ENCODE peak calls at places on chromosomes 4 and X, in six cellular contexts. A, L, R, P, Y and E are unnamed samples.

GRCh38 chr4:70722199-70722791 is 531 bp downstream of the RUFY3 start:
- DNase-seq in A (no peak), L (peak), R (peak), P (no peak), Y (no peak), E (no peak)

GRCh38 chr4:169268951-169269781 is 1.6 kb downstream of the SH3RF1 start:
- DNase-seq in A (no peak), L (no peak), R (no peak), P (no peak), Y (peak), E (peak)

GRCh38 chr4:88320780-88321373 is 36.5 kb upstream of the PPM1K start:
- DNase-seq in A (no peak), L (no peak), R (no peak), P (peak), Y (no peak), E (peak)

GRCh38 chrX:14496674-14497073 is 32.7 kb upstream of the GLRA2 start:
- DNase-seq in A (no peak), L (no peak), R (no peak), P (no peak), Y (no peak), E (no peak)

GRCh38 chr4:129929052-129929451 is 833.1 kb downstream of the C4orf33 start:
- DNase-seq in A (no peak), L (peak), R (no peak), P (no peak), Y (no peak), E (no peak)

GRCh38 chr4:56330691-56331090 is 56.6 kb downstream of the AASDH start:
- DNase-seq in A (no peak), L (no peak), R (no peak), P (no peak), Y (no peak), E (no peak)

GRCh38 chrX:120120223-120120622 is 4.5 kb upstream of the RHOXF1 start:
- DNase-seq in A (no peak), L (no peak), R (no peak), P (no peak), Y (no peak), E (no peak)

GRCh38 chr4:163263601-163264000 is 68.8 kb downstream of the NPY1R start:
- DNase-seq in A (no peak), L (no peak), R (no peak), P (no peak), Y (no peak), E (no peak)

DNA sequence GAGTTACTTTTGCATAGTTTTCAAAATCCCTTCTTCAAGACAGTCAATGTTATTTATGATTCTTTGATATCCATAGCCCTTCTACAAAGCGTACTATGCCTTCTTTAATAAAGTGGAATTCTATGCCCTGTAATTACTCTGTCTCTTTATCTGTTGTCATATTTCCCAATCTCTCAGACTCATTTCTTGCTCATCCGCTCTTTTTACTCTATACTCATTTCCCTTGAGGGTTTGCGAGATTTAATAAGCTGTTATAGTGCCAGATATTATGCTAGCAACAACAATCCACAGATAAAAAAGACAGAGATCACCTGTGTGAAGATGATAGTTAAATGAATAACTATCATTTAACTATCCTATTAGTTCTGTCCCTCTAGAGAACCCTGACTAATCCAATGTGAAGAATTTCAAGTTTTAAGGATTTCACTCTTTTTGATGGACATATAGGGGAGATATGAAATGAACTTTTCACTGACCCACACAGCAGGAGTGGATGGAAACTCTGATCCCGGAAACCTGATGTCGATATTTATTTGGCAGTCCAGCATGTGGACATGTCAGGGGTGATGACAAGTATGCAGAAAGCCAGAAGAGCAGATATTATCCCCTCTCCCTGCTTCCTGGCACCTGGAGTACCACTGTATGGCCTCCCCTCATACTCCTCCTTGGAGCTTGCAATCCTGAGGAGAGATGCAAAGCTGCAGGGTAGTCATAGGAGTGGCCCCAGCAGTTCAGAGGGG is 49.7 kb downstream of the TMEM156 start:
- DNase-seq in A (no peak), L (no peak), R (no peak), P (no peak), Y (no peak), E (no peak)
- TF ChIP-seq GABPA in A (no peak), L (no peak), R (no peak), P (no peak), Y (no peak), E (no peak)

DNA sequence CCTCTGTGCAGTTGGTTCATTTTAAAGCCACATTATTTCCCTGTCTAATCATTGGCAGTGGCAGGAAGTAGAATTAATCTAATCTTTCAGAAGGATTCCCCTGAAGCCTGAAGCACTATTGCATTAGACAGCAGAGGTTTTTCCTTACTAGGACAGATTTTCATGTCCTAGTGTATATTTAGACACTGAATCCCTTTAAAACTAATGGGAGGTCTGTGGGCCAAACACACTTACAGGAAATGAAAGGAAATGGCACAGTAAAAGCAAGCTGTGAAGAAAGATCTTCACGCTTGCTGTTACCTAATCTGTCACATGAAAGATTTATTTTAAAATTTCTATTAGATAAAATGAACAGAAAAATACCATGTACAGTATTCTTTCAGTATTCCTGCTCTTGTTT is 165.2 kb downstream of the SLC39A8 start:
- DNase-seq in A (no peak), L (peak), R (no peak), P (no peak), Y (no peak), E (no peak)
- TF ChIP-seq POLR2AphosphoS5 in A (no peak), L (no peak), R (no peak), P (no peak), Y (no peak), E (no peak)

GRCh38 chr4:140256941-140257340 is 103.0 kb upstream of the MAML3 start:
- DNase-seq in A (no peak), L (no peak), R (no peak), P (no peak), Y (peak), E (no peak)
- TF ChIP-seq GABPA in A (no peak), L (no peak), R (no peak), P (no peak), Y (no peak), E (no peak)

GRCh38 chrX:149628768-149629167 is 2.8 kb downstream of the TMEM185A start:
- DNase-seq in A (no peak), L (no peak), R (no peak), P (no peak), Y (peak), E (no peak)

GRCh38 chrX:149630681-149631292 is 805 bp downstream of the TMEM185A start:
- DNase-seq in A (no peak), L (peak), R (peak), P (no peak), Y (peak), E (no peak)

GRCh38 chrX:149629730-149630387 is 1.7 kb downstream of the TMEM185A start:
- DNase-seq in A (no peak), L (no peak), R (no peak), P (no peak), Y (no peak), E (no peak)

GRCh38 chrX:149633511-149633910 is 1.9 kb upstream of the TMEM185A start:
- DNase-seq in A (no peak), L (no peak), R (no peak), P (no peak), Y (no peak), E (no peak)

GRCh38 chrX:149631293-149632165 is at the start of gene TMEM185A:
- DNase-seq in A (peak), L (peak), R (peak), P (no peak), Y (peak), E (peak)
- TF ChIP-seq POLR2AphosphoS5 in A (peak), L (no peak), R (no peak), P (no peak), Y (no peak), E (peak)

GRCh38 chrX:150047818-150048217 is 109.5 kb upstream of the EOLA2 start:
- DNase-seq in A (no peak), L (no peak), R (no peak), P (no peak), Y (no peak), E (no peak)
- TF ChIP-seq GABPA in A (no peak), L (no peak), R (no peak), P (no peak), Y (no peak), E (no peak)

GRCh38 chr4:37976991-37977470 is 16.8 kb downstream of the PTTG2 start:
- DNase-seq in A (peak), L (peak), R (peak), P (no peak), Y (peak), E (peak)
- TF ChIP-seq POLR2AphosphoS5 in A (peak), L (no peak), R (no peak), P (no peak), Y (peak), E (peak)

GRCh38 chrX:87578978-87579377 is 61.4 kb downstream of the KLHL4 start:
- DNase-seq in A (no peak), L (no peak), R (no peak), P (no peak), Y (no peak), E (no peak)
- TF ChIP-seq GABPA in A (no peak), L (no peak), R (no peak), P (no peak), Y (no peak), E (no peak)

GRCh38 chrX:45818913-45819312 is 618.2 kb upstream of the DIPK2B start:
- DNase-seq in A (no peak), L (no peak), R (no peak), P (no peak), Y (no peak), E (no peak)

GRCh38 chrX:45830343-45830742 is 629.7 kb upstream of the DIPK2B start:
- DNase-seq in A (no peak), L (no peak), R (no peak), P (no peak), Y (no peak), E (no peak)

GRCh38 chrX:45822124-45822523 is 621.4 kb upstream of the DIPK2B start:
- DNase-seq in A (no peak), L (no peak), R (no peak), P (no peak), Y (no peak), E (no peak)

GRCh38 chrX:45824471-45824870 is 623.8 kb upstream of the DIPK2B start:
- DNase-seq in A (no peak), L (peak), R (peak), P (no peak), Y (peak), E (no peak)
- TF ChIP-seq POLR2AphosphoS5 in A (no peak), L (peak), R (no peak), P (no peak), Y (no peak), E (no peak)

DNA sequence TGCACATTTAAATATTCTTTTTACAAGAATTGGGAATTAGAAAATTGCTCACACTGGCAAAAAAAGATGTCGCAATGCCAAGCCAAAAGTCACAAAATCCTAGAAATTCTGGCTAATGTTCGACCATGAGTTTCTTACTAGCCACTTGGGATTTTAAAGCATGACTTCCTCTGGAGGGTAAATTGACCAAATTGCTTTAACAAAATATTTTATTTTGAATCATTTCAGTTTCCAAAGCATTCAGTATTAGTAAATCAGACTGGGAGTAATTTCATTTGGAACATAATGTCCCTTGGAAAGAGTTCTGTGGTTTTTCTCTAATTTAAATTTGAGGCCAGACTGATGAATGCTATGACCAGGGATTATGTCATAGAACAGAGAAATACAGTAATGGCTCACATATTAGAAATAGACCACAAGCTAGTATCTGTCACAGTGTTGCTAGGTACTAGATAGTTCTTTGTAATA is 7.6 kb upstream of the CXCL5 start:
- DNase-seq in A (no peak), L (no peak), R (no peak), P (no peak), Y (no peak), E (no peak)
- TF ChIP-seq GABPA in A (no peak), L (no peak), R (no peak), P (no peak), Y (no peak), E (no peak)